ENCODE peak calls at places on chromosomes 13 and 19, in seven cellular contexts. Y, Q, U, F, O, M and X are unnamed samples.

GRCh38 chr13:39419866-39420265 is 183.1 kb downstream of the LHFPL6 start:
- DNase-seq in U (no peak), Q (no peak), M (no peak), F (no peak), O (no peak), Y (no peak), X (no peak)

GRCh38 chr13:77359171-77359570 is 32.3 kb upstream of the MYCBP2 start:
- DNase-seq in U (no peak), O (no peak), Y (no peak), Q (no peak), M (no peak), F (no peak), X (no peak)

GRCh38 chr13:37014609-37015008 is 14.0 kb downstream of the EXOSC8 start:
- DNase-seq in F (no peak), O (no peak), U (no peak), Y (peak), M (no peak), Q (no peak), X (no peak)

GRCh38 chr13:102400619-102401125 is 1.2 kb downstream of the FGF14 start:
- DNase-seq in F (peak), Q (no peak), Y (peak), M (no peak), U (peak), O (peak), X (no peak)

GRCh38 chr13:95656386-95657015 is 12.0 kb upstream of the DZIP1 start:
- DNase-seq in Q (no peak), O (no peak), M (no peak), F (no peak), U (no peak), Y (no peak), X (no peak)

GRCh38 chr19:49497047-49497789 is 984 bp downstream of the RPS11 start:
- DNase-seq in O (no peak), Y (peak), Q (peak), U (no peak), F (peak), M (no peak), X (peak)

GRCh38 chr19:3206216-3206953 is 18.1 kb upstream of the CELF5 start:
- DNase-seq in U (no peak), F (no peak), O (no peak), M (no peak), Y (no peak), Q (no peak), X (no peak)

GRCh38 chr19:3837332-3837731 is 31.5 kb downstream of the ZFR2 start:
- DNase-seq in F (no peak), Q (no peak), U (no peak), M (no peak), Y (no peak), O (no peak), X (no peak)